ENCODE peak calls at places on chromosomes 13 and 19, in four cellular contexts. K is stromal cell of bone marrow, T is AG08396, O is tibial artery. X is an unnamed sample.

GRCh38 chr19:35439921-35440320 is 8.1 kb upstream of the FFAR2 start:
- DNase-seq in O (no peak), K (no peak), T (no peak), X (no peak)

GRCh38 chr19:41991025-41991424 is 3.0 kb downstream of the ATP1A3 start:
- DNase-seq in K (no peak), O (no peak), T (no peak), X (no peak)

GRCh38 chr19:15479391-15480345 is at the start of gene PGLYRP2:
- DNase-seq in T (no peak), K (no peak), O (no peak), X (no peak)

GRCh38 chr19:6091771-6092291 is 18.5 kb downstream of the RFX2 start:
- DNase-seq in O (no peak), K (no peak), T (no peak), X (no peak)

GRCh38 chr19:47156861-47157454 is 26.3 kb downstream of the SAE1 start:
- DNase-seq in K (no peak), O (no peak), T (no peak), X (no peak)

GRCh38 chr13:25329706-25330105 is 28.3 kb downstream of the NUP58 start:
- DNase-seq in O (no peak), K (peak), T (no peak), X (no peak)

GRCh38 chr13:100721885-100722512 is 47.4 kb upstream of the TMTC4 start:
- DNase-seq in K (peak), T (peak), O (peak), X (no peak)

GRCh38 chr19:23762884-23763711 is 4.4 kb upstream of the ZNF681 start:
- DNase-seq in K (no peak), O (peak), T (peak), X (peak)

GRCh38 chr13:44648392-44649117 is 72.4 kb upstream of the TSC22D1 start:
- DNase-seq in K (no peak), T (no peak), O (no peak), X (no peak)

GRCh38 chr13:76638882-76639281 is 247.3 kb downstream of the KCTD12 start:
- DNase-seq in O (no peak), T (no peak), K (no peak), X (no peak)

GRCh38 chr13:49098198-49098597 is 121.9 kb upstream of the MLNR start:
- DNase-seq in K (peak), T (peak), O (no peak), X (peak)

GRCh38 chr13:39875111-39875510 is 219.6 kb downstream of the COG6 start:
- DNase-seq in T (no peak), O (no peak), K (no peak), X (no peak)

GRCh38 chr19:41298327-41298964 is 11.5 kb upstream of the CCDC97 start:
- DNase-seq in K (peak), O (peak), T (peak), X (peak)

GRCh38 chr19:55486971-55487883 is 1.0 kb upstream of the SSC5D start:
- DNase-seq in O (peak), K (peak), T (peak), X (peak)

GRCh38 chr19:35299523-35300339 is 7.8 kb downstream of the MAG start:
- DNase-seq in K (no peak), T (no peak), O (no peak), X (no peak)

GRCh38 chr19:1125601-1126533 is 22.1 kb downstream of the GPX4 start:
- DNase-seq in O (peak), K (peak), T (no peak), X (no peak)

GRCh38 chr19:447816-448546 is 12.9 kb downstream of the SHC2 start:
- DNase-seq in O (no peak), T (no peak), K (no peak), X (no peak)

GRCh38 chr19:33194884-33195710 is 967 bp downstream of the LRP3 start:
- DNase-seq in O (no peak), K (no peak), T (peak), X (no peak)

GRCh38 chr13:110109910-110110309 is 197.0 kb downstream of the COL4A1 start:
- DNase-seq in K (peak), O (peak), T (peak), X (peak)

GRCh38 chr13:65057986-65058385 is 2172.2 kb downstream of the PCDH9 start:
- DNase-seq in O (no peak), T (no peak), K (no peak), X (no peak)

GRCh38 chr19:41535029-41535622 is 40.8 kb upstream of the CEACAM21 start:
- DNase-seq in T (no peak), O (no peak), K (no peak), X (no peak)

GRCh38 chr13:23470706-23471610 is 37.5 kb upstream of the SACS start:
- DNase-seq in O (no peak), K (no peak), T (no peak), X (no peak)

GRCh38 chr13:37349916-37350315 is 244.5 kb upstream of the CSNK1A1L start:
- DNase-seq in O (no peak), K (no peak), T (no peak), X (no peak)

GRCh38 chr19:10295305-10295846 is 5.6 kb downstream of the ICAM5 start:
- DNase-seq in O (no peak), T (no peak), K (no peak), X (no peak)

GRCh38 chr13:97188207-97188606 is 33.9 kb upstream of the MBNL2 start:
- DNase-seq in K (no peak), O (no peak), T (no peak), X (no peak)

GRCh38 chr19:17686027-17686511 is 2.1 kb downstream of the UNC13A start:
- DNase-seq in K (no peak), T (peak), O (no peak), X (peak)

GRCh38 chr13:20188649-20189553 is 3.8 kb downstream of the GJB2 start:
- DNase-seq in O (no peak), T (no peak), K (no peak), X (no peak)

GRCh38 chr13:59424661-59425060 is 739.1 kb downstream of the DIAPH3 start:
- DNase-seq in O (no peak), K (no peak), T (no peak), X (no peak)